ENCODE peak calls at places on chromosomes 6 and 20, in seven cellular contexts. G, U, F, R, B, D and K are unnamed samples.

GRCh38 chr6:83311231-83311630 is 118.1 kb downstream of the RWDD2A start:
- DNase-seq in G (no peak), U (peak), F (no peak), R (no peak), B (no peak), D (no peak), K (peak)

GRCh38 chr20:57535297-57535696 is 10.4 kb upstream of the CTCFL start:
- DNase-seq in G (no peak), U (no peak), F (peak), R (no peak), B (no peak), D (no peak), K (no peak)

GRCh38 chr6:144063744-144064401 is 31.5 kb downstream of the SF3B5 start:
- DNase-seq in G (peak), U (peak), F (peak), R (peak), B (peak), D (peak), K (peak)

GRCh38 chr20:25316506-25317190 is 68.8 kb downstream of the PYGB start:
- DNase-seq in G (no peak), U (no peak), F (no peak), R (no peak), B (no peak), D (no peak), K (no peak)

GRCh38 chr6:39948156-39948850 is 14.0 kb upstream of the MOCS1 start:
- DNase-seq in G (no peak), U (no peak), F (peak), R (no peak), B (no peak), D (no peak), K (no peak)

GRCh38 chr6:109793793-109794192 is 102.7 kb downstream of the FIG4 start:
- DNase-seq in G (peak), U (peak), F (peak), R (peak), B (peak), D (peak), K (peak)

GRCh38 chr20:53157443-53158408 is 185.6 kb downstream of the TSHZ2 start:
- DNase-seq in G (peak), U (peak), F (peak), R (peak), B (no peak), D (peak), K (peak)

GRCh38 chr20:35434085-35435005 is 3.7 kb downstream of the GDF5 start:
- DNase-seq in G (no peak), U (no peak), F (no peak), R (no peak), B (no peak), D (no peak), K (no peak)

GRCh38 chr20:48772183-48772976 is 55.4 kb downstream of the PREX1 start:
- DNase-seq in G (no peak), U (no peak), F (no peak), R (no peak), B (no peak), D (no peak), K (no peak)

GRCh38 chr6:136052046-136052445 is 198.1 kb downstream of the MTFR2 start:
- DNase-seq in G (no peak), U (no peak), F (no peak), R (no peak), B (no peak), D (no peak), K (no peak)

GRCh38 chr20:16785221-16785620 is 37.1 kb downstream of the OTOR start:
- DNase-seq in G (no peak), U (no peak), F (no peak), R (no peak), B (no peak), D (no peak), K (no peak)

GRCh38 chr6:167073679-167074274 is 49.1 kb upstream of the CCR6 start:
- DNase-seq in G (no peak), U (no peak), F (no peak), R (no peak), B (no peak), D (no peak), K (no peak)

GRCh38 chr6:167652701-167653095 is 174.0 kb upstream of the AFDN start:
- DNase-seq in G (no peak), U (no peak), F (peak), R (no peak), B (no peak), D (no peak), K (no peak)

GRCh38 chr6:45933855-45934254 is 81.8 kb downstream of the CLIC5 start:
- DNase-seq in G (no peak), U (no peak), F (no peak), R (no peak), B (peak), D (no peak), K (no peak)

GRCh38 chr6:151058021-151058733 is 181.6 kb upstream of the AKAP12 start:
- DNase-seq in G (no peak), U (no peak), F (no peak), R (no peak), B (no peak), D (no peak), K (no peak)

GRCh38 chr6:163764565-163764964 is 350.0 kb downstream of the QKI start:
- DNase-seq in G (no peak), U (no peak), F (no peak), R (no peak), B (no peak), D (no peak), K (no peak)

GRCh38 chr6:47603227-47603626 is 95.2 kb upstream of the ADGRF4 start:
- DNase-seq in G (no peak), U (no peak), F (no peak), R (no peak), B (no peak), D (no peak), K (no peak)

GRCh38 chr20:47576516-47577033 is 74.9 kb downstream of the NCOA3 start:
- DNase-seq in G (peak), U (peak), F (peak), R (peak), B (peak), D (no peak), K (peak)

GRCh38 chr20:45322952-45323383 is 14.9 kb upstream of the MATN4 start:
- DNase-seq in G (no peak), U (peak), F (peak), R (no peak), B (peak), D (no peak), K (peak)

GRCh38 chr6:150249261-150249660 is 106.4 kb downstream of the PPP1R14C start:
- DNase-seq in G (no peak), U (no peak), F (no peak), R (no peak), B (no peak), D (no peak), K (no peak)

GRCh38 chr6:21163110-21163837 is 430.3 kb upstream of the SOX4 start:
- DNase-seq in G (peak), U (peak), F (peak), R (no peak), B (no peak), D (no peak), K (peak)

GRCh38 chr6:149545258-149545753 is 537 bp downstream of the PPIL4 start:
- DNase-seq in G (peak), U (peak), F (peak), R (no peak), B (no peak), D (peak), K (peak)

GRCh38 chr6:129748901-129749748 is 39.1 kb upstream of the ARHGAP18 start:
- DNase-seq in G (peak), U (peak), F (no peak), R (no peak), B (no peak), D (no peak), K (peak)

GRCh38 chr20:57389695-57390603 is 1.2 kb upstream of the RBM38 start:
- DNase-seq in G (no peak), U (no peak), F (peak), R (no peak), B (no peak), D (peak), K (no peak)

GRCh38 chr20:10261702-10262101 is 43.1 kb downstream of the SNAP25 start:
- DNase-seq in G (no peak), U (no peak), F (no peak), R (no peak), B (no peak), D (no peak), K (no peak)

GRCh38 chr20:24958506-24959385 is 9.7 kb downstream of the CST7 start:
- DNase-seq in G (no peak), U (no peak), F (no peak), R (no peak), B (no peak), D (no peak), K (no peak)

GRCh38 chr20:38387953-38388352 is 41.7 kb downstream of the LBP start:
- DNase-seq in G (no peak), U (no peak), F (no peak), R (no peak), B (no peak), D (no peak), K (peak)

GRCh38 chr6:169642455-169642854 is 59.4 kb downstream of the WDR27 start:
- DNase-seq in G (no peak), U (no peak), F (no peak), R (no peak), B (no peak), D (no peak), K (no peak)

GRCh38 chr20:63855363-63856110 is 5.8 kb upstream of the ABHD16B start:
- DNase-seq in G (no peak), U (no peak), F (no peak), R (no peak), B (no peak), D (no peak), K (no peak)

GRCh38 chr6:125077453-125077852 is 76.1 kb upstream of the TPD52L1 start:
- DNase-seq in G (no peak), U (no peak), F (no peak), R (no peak), B (no peak), D (no peak), K (no peak)

GRCh38 chr6:26067367-26067766 is 19.9 kb upstream of the HFE start:
- DNase-seq in G (no peak), U (no peak), F (no peak), R (no peak), B (no peak), D (no peak), K (no peak)

GRCh38 chr6:18457065-18457817 is 70.1 kb downstream of the RNF144B start:
- DNase-seq in G (no peak), U (no peak), F (no peak), R (no peak), B (no peak), D (no peak), K (no peak)